ENCODE peak calls at places on chromosomes 5 and 9, in seven cellular contexts. N, D, H, R, I, O and K are unnamed samples.

GRCh38 chr9:78298046-78298511 is 1.2 kb downstream of the PSAT1 start:
- DNase-seq in H (no peak), D (peak; percentile 15), O (no peak), I (peak; percentile 90), N (no peak), R (no peak), K (no peak)

GRCh38 chr9:130938652-130939404 is at the start of gene FIBCD1:
- DNase-seq in R (no peak), H (peak; percentile 67), I (no peak), D (peak; percentile 24), O (no peak), N (no peak), K (peak; percentile 47)

GRCh38 chr9:34463098-34463900 is 4.7 kb downstream of the DNAI1 start:
- DNase-seq in O (peak; percentile 10), N (no peak), I (no peak), D (no peak), H (no peak), R (no peak), K (no peak)

GRCh38 chr9:92245005-92245797 is 48.3 kb downstream of the IARS1 start:
- DNase-seq in O (peak; percentile 12), H (peak; percentile 66), N (no peak), D (no peak), I (no peak), R (no peak), K (no peak)

GRCh38 chr9:86321373-86321772 is 32.8 kb downstream of the TUT7 start:
- DNase-seq in I (no peak), R (no peak), O (peak; percentile 78), N (no peak), D (no peak), H (peak; percentile 8), K (peak; percentile 34)

GRCh38 chr5:94174748-94175411 is 433.5 kb upstream of the POU5F2 start:
- DNase-seq in R (no peak), N (no peak), O (peak; percentile 4), I (no peak), D (no peak), H (no peak), K (no peak)

GRCh38 chr5:112388739-112389138 is 30.3 kb downstream of the EPB41L4A start:
- DNase-seq in D (no peak), H (no peak), O (no peak), R (no peak), N (no peak), I (no peak), K (no peak)

GRCh38 chr9:21015122-21015815 is 16.2 kb downstream of the HACD4 start:
- DNase-seq in N (no peak), R (no peak), H (no peak), I (no peak), O (no peak), D (peak; percentile 42), K (no peak)

GRCh38 chr5:10563132-10563939 is 534 bp upstream of the ANKRD33B start:
- DNase-seq in N (peak; percentile 91), D (peak; percentile 48), H (no peak), O (no peak), R (no peak), I (no peak), K (peak; percentile 65)

GRCh38 chr5:122311400-122311887 is 593 bp upstream of the SNCAIP start:
- DNase-seq in I (peak; percentile 5), O (no peak), N (no peak), D (peak; percentile 14), H (no peak), R (no peak), K (no peak)

GRCh38 chr5:136269978-136270377 is 77.0 kb upstream of the SMIM32 start:
- DNase-seq in D (no peak), N (no peak), H (no peak), O (no peak), I (no peak), R (no peak), K (no peak)

GRCh38 chr5:149645236-149645635 is 63.9 kb downstream of the ARHGEF37 start:
- DNase-seq in I (no peak), O (no peak), D (no peak), N (no peak), H (no peak), R (no peak), K (no peak)

GRCh38 chr9:121650220-121651013 is 1.0 kb upstream of the DAB2IP start:
- DNase-seq in H (peak; percentile 48), R (peak; percentile 81), O (no peak), N (peak; percentile 73), I (no peak), D (peak; percentile 64), K (peak; percentile 92)

GRCh38 chr5:122156724-122157325 is 27.5 kb downstream of the ZNF474 start:
- DNase-seq in D (peak; percentile 59), H (peak; percentile 21), R (peak; percentile 63), O (peak; percentile 53), N (no peak), I (peak; percentile 19), K (peak; percentile 57)

GRCh38 chr5:38662088-38662487 is 105.6 kb upstream of the LIFR start:
- DNase-seq in N (no peak), R (no peak), O (no peak), D (peak; percentile 59), I (no peak), H (no peak), K (no peak)

GRCh38 chr9:91241909-91242308 is 119.8 kb downstream of the AUH start:
- DNase-seq in D (no peak), N (no peak), O (no peak), I (no peak), H (peak; percentile 19), R (no peak), K (no peak)

GRCh38 chr9:34501889-34502425 is 20.8 kb downstream of the ENHO start:
- DNase-seq in H (no peak), N (no peak), I (peak; percentile 100), D (peak; percentile 45), R (peak; percentile 81), O (no peak), K (peak; percentile 49)

GRCh38 chr9:104118916-104119315 is 24.8 kb downstream of the SMC2 start:
- DNase-seq in R (no peak), N (no peak), I (no peak), O (no peak), H (no peak), D (no peak), K (no peak)

GRCh38 chr9:131997779-131998178 is 81.9 kb downstream of the MED27 start:
- DNase-seq in R (no peak), O (no peak), I (no peak), D (no peak), N (no peak), H (no peak), K (no peak)

GRCh38 chr9:130987738-130988399 is 21.1 kb upstream of the LAMC3 start:
- DNase-seq in I (no peak), N (no peak), H (no peak), D (no peak), O (no peak), R (no peak), K (no peak)

GRCh38 chr5:56649569-56649968 is 165.8 kb upstream of the MAP3K1 start:
- DNase-seq in O (no peak), D (no peak), N (no peak), I (no peak), H (no peak), R (peak; percentile 76), K (no peak)

GRCh38 chr5:176741566-176742211 is 68.7 kb upstream of the UNC5A start:
- DNase-seq in N (peak; percentile 25), I (no peak), O (no peak), R (no peak), D (no peak), H (no peak), K (no peak)

GRCh38 chr9:19057033-19057432 is 7.8 kb downstream of the RRAGA start:
- DNase-seq in N (no peak), H (no peak), D (no peak), O (no peak), I (no peak), R (no peak), K (no peak)

GRCh38 chr5:160118349-160119141 is 705 bp downstream of the PWWP2A start:
- DNase-seq in H (no peak), D (no peak), N (peak; percentile 93), I (peak; percentile 55), R (peak; percentile 38), O (no peak), K (peak; percentile 69)

GRCh38 chr9:31355965-31356364 is 1028.5 kb upstream of the ACO1 start:
- DNase-seq in D (no peak), R (no peak), H (no peak), N (no peak), O (no peak), I (no peak), K (no peak)

GRCh38 chr5:7779019-7779662 is 71.8 kb downstream of the CFAP90 start:
- DNase-seq in I (no peak), H (no peak), N (no peak), D (no peak), R (no peak), O (no peak), K (no peak)

GRCh38 chr5:318341-318897 is 3.1 kb upstream of the AHRR start:
- DNase-seq in O (peak; percentile 36), D (no peak), H (peak; percentile 86), R (no peak), N (no peak), I (no peak), K (no peak)

GRCh38 chr9:86909388-86909787 is 37.9 kb downstream of the GAS1 start:
- DNase-seq in H (no peak), O (peak; percentile 41), D (no peak), I (no peak), N (no peak), R (no peak), K (no peak)

GRCh38 chr5:119752921-119753886 is 123.8 kb downstream of the FAM170A start:
- DNase-seq in N (no peak), H (no peak), D (no peak), O (no peak), R (no peak), I (no peak), K (no peak)

GRCh38 chr5:97124335-97124734 is 18.1 kb downstream of the LIX1 start:
- DNase-seq in H (no peak), I (no peak), O (no peak), N (no peak), D (no peak), R (no peak), K (no peak)

GRCh38 chr9:135230386-135230765 is 142.9 kb downstream of the OLFM1 start:
- DNase-seq in R (no peak), D (no peak), H (no peak), I (no peak), N (peak; percentile 27), O (no peak), K (no peak)

GRCh38 chr9:108552459-108553040 is 303.2 kb downstream of the ACTL7B start:
- DNase-seq in D (no peak), H (peak; percentile 42), N (no peak), I (no peak), R (peak; percentile 10), O (no peak), K (peak; percentile 36)

GRCh38 chr9:135377431-135377830 is 102.2 kb upstream of the PPP1R26 start:
- DNase-seq in O (no peak), R (no peak), I (no peak), H (no peak), N (no peak), D (no peak), K (no peak)

GRCh38 chr5:35803221-35803651 is 53.5 kb upstream of the IL7R start:
- DNase-seq in H (no peak), O (peak; percentile 36), N (no peak), R (no peak), I (peak; percentile 75), D (peak; percentile 80), K (peak; percentile 75)

GRCh38 chr9:21294325-21294724 is 10.8 kb downstream of the IFNA5 start:
- DNase-seq in N (no peak), O (no peak), D (peak; percentile 15), I (no peak), R (peak; percentile 86), H (peak; percentile 65), K (peak; percentile 45)

GRCh38 chr5:158364367-158364766 is 505.4 kb upstream of the CLINT1 start:
- DNase-seq in H (no peak), N (no peak), R (no peak), O (no peak), D (no peak), I (no peak), K (no peak)

GRCh38 chr5:109681763-109682162 is 8.0 kb upstream of the MAN2A1 start:
- DNase-seq in D (no peak), N (no peak), H (no peak), I (no peak), R (no peak), O (no peak), K (no peak)

GRCh38 chr5:2741946-2742345 is 9.5 kb downstream of the IRX2 start:
- DNase-seq in O (no peak), N (no peak), R (no peak), H (no peak), I (no peak), D (no peak), K (no peak)